ENCODE peak calls at places on chromosomes 5 and 9, in nine cellular contexts. E, V, U, J, M, H, T, G and D are unnamed samples.

GRCh38 chr9:101587644-101588043 is 7.1 kb downstream of the PPP3R2 start:
- DNase-seq in U (no peak), G (no peak), H (no peak), E (no peak), T (peak), V (no peak), J (no peak), M (peak), D (no peak)

GRCh38 chr5:74360535-74361210 is 279.9 kb downstream of the ENC1 start:
- DNase-seq in V (peak), T (no peak), M (peak), H (no peak), E (no peak), J (no peak), U (no peak), G (no peak), D (no peak)

GRCh38 chr5:140011297-140011802 is 31.7 kb downstream of the NRG2 start:
- DNase-seq in J (peak), H (no peak), E (no peak), M (no peak), U (no peak), T (peak), G (no peak), V (no peak), D (peak)

GRCh38 chr5:78768781-78769380 is 120.3 kb upstream of the LHFPL2 start:
- DNase-seq in T (no peak), G (no peak), J (no peak), U (no peak), V (no peak), E (no peak), M (no peak), H (no peak), D (no peak)

GRCh38 chr5:68924490-68925145 is 169.2 kb upstream of the SLC30A5 start:
- DNase-seq in U (no peak), E (no peak), M (peak), H (peak), J (no peak), V (peak), G (no peak), T (peak), D (peak)

GRCh38 chr9:112241491-112241890 is 66.4 kb upstream of the SUSD1 start:
- DNase-seq in T (no peak), U (no peak), G (no peak), H (no peak), M (peak), V (no peak), E (no peak), J (no peak), D (no peak)

GRCh38 chr9:14485366-14485765 is 171.4 kb upstream of the NFIB start:
- DNase-seq in G (no peak), H (no peak), V (no peak), M (no peak), J (no peak), E (no peak), T (peak), U (no peak), D (no peak)

GRCh38 chr5:139272471-139273321 is 20.8 kb upstream of the MATR3 start:
- DNase-seq in G (no peak), U (no peak), M (peak), E (no peak), J (peak), V (no peak), T (peak), H (no peak), D (no peak)

GRCh38 chr9:131094622-131095021 is 1.7 kb upstream of the AIF1L start:
- DNase-seq in U (no peak), T (peak), V (no peak), H (no peak), M (peak), E (no peak), J (no peak), G (no peak), D (no peak)

GRCh38 chr9:99607852-99608448 is 213.7 kb upstream of the NR4A3 start:
- DNase-seq in U (no peak), J (no peak), V (no peak), G (no peak), M (no peak), T (peak), H (no peak), E (no peak), D (peak)

GRCh38 chr5:59021286-59021673 is 438.4 kb downstream of the RAB3C start:
- DNase-seq in G (no peak), H (no peak), M (no peak), V (no peak), U (no peak), T (no peak), E (no peak), J (no peak), D (no peak)

GRCh38 chr5:124902097-124902821 is 155.8 kb upstream of the ZNF608 start:
- DNase-seq in G (peak), E (no peak), U (no peak), J (peak), M (peak), H (peak), T (peak), V (peak), D (peak)

GRCh38 chr5:5418764-5419163 is 3.7 kb upstream of the ICE1 start:
- DNase-seq in M (no peak), V (no peak), H (no peak), U (no peak), G (no peak), E (no peak), T (no peak), J (peak), D (no peak)

GRCh38 chr5:68266457-68266856 is 50.9 kb downstream of the PIK3R1 start:
- DNase-seq in H (no peak), V (no peak), T (no peak), E (no peak), M (no peak), U (no peak), J (no peak), G (no peak), D (peak)

GRCh38 chr9:16207161-16207560 is 654.3 kb downstream of the CCDC171 start:
- DNase-seq in E (peak), G (peak), U (no peak), M (peak), H (no peak), V (no peak), J (peak), T (peak), D (no peak)

GRCh38 chr5:125410501-125411162 is 664.2 kb upstream of the ZNF608 start:
- DNase-seq in J (peak), U (no peak), H (no peak), V (no peak), M (peak), E (no peak), G (no peak), T (peak), D (no peak)

GRCh38 chr9:33049680-33050361 is 24.7 kb downstream of the DNAJA1 start:
- DNase-seq in M (no peak), U (no peak), T (no peak), E (no peak), V (no peak), J (peak), G (no peak), H (no peak), D (no peak)

GRCh38 chr5:140607031-140607430 is 25.9 kb downstream of the CD14 start:
- DNase-seq in M (peak), J (no peak), G (no peak), H (no peak), V (no peak), T (peak), U (no peak), E (no peak), D (no peak)

GRCh38 chr5:1550287-1551076 is 26.7 kb upstream of the LPCAT1 start:
- DNase-seq in T (no peak), G (no peak), E (peak), V (no peak), U (no peak), J (no peak), M (no peak), H (no peak), D (no peak)

GRCh38 chr9:1913931-1914330 is 101.2 kb upstream of the SMARCA2 start:
- DNase-seq in V (no peak), T (no peak), M (no peak), H (no peak), U (no peak), E (no peak), G (no peak), J (no peak), D (no peak)

GRCh38 chr5:119315516-119315949 is 40.3 kb upstream of the TNFAIP8 start:
- DNase-seq in T (peak), G (peak), M (peak), E (no peak), H (no peak), J (peak), V (no peak), U (no peak), D (no peak)

GRCh38 chr5:60522299-60522915 is 177.6 kb downstream of the DEPDC1B start:
- DNase-seq in V (no peak), E (no peak), U (no peak), G (no peak), T (peak), H (no peak), J (peak), M (peak), D (no peak)

GRCh38 chr5:57505640-57506039 is 23.0 kb upstream of the ACTBL2 start:
- DNase-seq in J (no peak), V (no peak), E (no peak), M (no peak), H (no peak), G (no peak), U (no peak), T (no peak), D (no peak)

GRCh38 chr5:38468978-38469706 is 87.3 kb downstream of the LIFR start:
- DNase-seq in M (no peak), E (peak), H (no peak), V (no peak), U (no peak), G (peak), J (no peak), T (peak), D (no peak)

GRCh38 chr9:37292896-37293295 is 129.6 kb upstream of the GRHPR start:
- DNase-seq in E (no peak), V (no peak), U (no peak), H (no peak), G (no peak), T (no peak), M (no peak), J (no peak), D (no peak)

GRCh38 chr9:14180077-14180941 is 133.6 kb downstream of the NFIB start:
- DNase-seq in J (no peak), M (no peak), H (no peak), E (peak), G (peak), T (no peak), V (no peak), U (no peak), D (no peak)

GRCh38 chr5:138999674-139000073 is 124.5 kb upstream of the LRRTM2 start:
- DNase-seq in G (no peak), V (no peak), M (no peak), T (no peak), E (no peak), U (no peak), J (no peak), H (no peak), D (no peak)

GRCh38 chr5:159442210-159442850 is 112.0 kb upstream of the IL12B start:
- DNase-seq in E (peak), U (peak), H (no peak), G (no peak), M (no peak), J (no peak), T (no peak), V (no peak), D (no peak)

GRCh38 chr5:168651654-168652053 is 72.5 kb upstream of the PANK3 start:
- DNase-seq in E (no peak), H (peak), V (peak), G (no peak), J (no peak), T (peak), U (no peak), M (peak), D (no peak)

GRCh38 chr5:127296321-127296720 is 5.7 kb downstream of the MEGF10 start:
- DNase-seq in G (no peak), E (no peak), M (no peak), H (no peak), U (no peak), V (peak), T (peak), J (no peak), D (no peak)

GRCh38 chr5:59745422-59745863 is 148.1 kb downstream of the PDE4D start:
- DNase-seq in J (no peak), V (peak), G (no peak), E (peak), H (no peak), M (peak), T (peak), U (no peak), D (peak)

GRCh38 chr5:117954341-117954740 is 1034.0 kb downstream of the DTWD2 start:
- DNase-seq in J (no peak), G (no peak), M (peak), T (no peak), E (no peak), U (no peak), H (peak), V (no peak), D (peak)

GRCh38 chr9:129624947-129625346 is 1.0 kb upstream of the NTMT1 start:
- DNase-seq in V (no peak), E (no peak), G (no peak), M (no peak), T (peak), H (no peak), U (no peak), J (peak), D (no peak)

GRCh38 chr9:87533291-87533690 is 35.6 kb downstream of the DAPK1 start:
- DNase-seq in J (no peak), E (no peak), H (no peak), T (no peak), M (no peak), U (no peak), V (no peak), G (no peak), D (no peak)
- TF ChIP-seq CTCF in J (no peak), E (no peak), H (no peak), T (no peak), M (no peak), U (no peak), V (no peak), G (no peak), D (no peak)

GRCh38 chr5:137734962-137735530 is 843 bp downstream of the KLHL3 start:
- DNase-seq in M (peak), J (no peak), T (peak), V (no peak), U (peak), H (no peak), G (peak), E (peak), D (no peak)

GRCh38 chr5:137735531-137736284 is at the start of gene KLHL3:
- DNase-seq in T (peak), J (peak), V (no peak), M (peak), G (peak), H (no peak), E (no peak), U (peak), D (no peak)

GRCh38 chr5:137733011-137733410 is 2.9 kb downstream of the KLHL3 start:
- DNase-seq in M (no peak), E (no peak), G (no peak), T (peak), J (no peak), H (no peak), U (no peak), V (no peak), D (no peak)

GRCh38 chr5:137731201-137731600 is 4.7 kb downstream of the KLHL3 start:
- DNase-seq in G (no peak), E (no peak), J (no peak), V (no peak), U (no peak), T (peak), M (peak), H (no peak), D (no peak)

DNA sequence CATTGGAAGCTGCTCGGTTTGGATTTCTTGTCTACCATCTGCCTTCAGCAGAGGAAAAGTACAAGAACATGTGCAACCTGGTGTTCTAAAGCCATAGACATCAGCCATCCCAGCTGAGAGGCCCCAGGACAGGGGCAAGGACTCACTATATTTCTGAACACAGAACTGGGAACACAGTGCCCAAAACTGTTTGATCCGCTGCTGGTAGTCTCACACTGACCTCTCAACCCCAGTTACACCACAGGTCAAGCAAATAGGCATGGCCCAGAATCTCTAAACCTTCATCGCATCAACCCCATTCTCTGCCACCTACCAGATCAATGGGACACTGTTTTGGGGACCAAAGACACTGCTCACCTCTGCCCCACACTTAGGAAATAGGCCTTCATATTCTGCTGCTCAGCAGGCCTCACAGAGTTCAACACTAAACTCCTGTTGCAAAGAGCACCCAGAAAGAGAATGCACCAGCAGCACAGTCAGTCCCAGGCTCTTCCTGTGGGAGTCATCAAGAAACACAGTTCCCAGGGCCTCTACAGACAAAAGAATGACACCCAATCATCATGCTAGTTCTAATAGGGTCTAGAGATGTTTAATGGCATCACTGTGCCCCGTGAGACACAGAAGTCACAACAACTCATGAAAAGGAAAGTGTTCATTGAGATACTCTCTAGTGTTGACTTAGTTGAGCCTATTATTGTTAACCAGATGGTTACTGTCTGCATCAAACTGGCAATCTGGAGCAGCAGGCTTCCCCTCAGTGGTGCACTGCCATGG is 1.8 kb downstream of the KLHL3 start:
- DNase-seq in E (no peak), G (no peak), T (peak), V (no peak), M (peak), H (no peak), J (no peak), U (no peak), D (no peak)
- H3K4me3 ChIP-seq in E (no peak), G (no peak), T (no peak), V (no peak), M (no peak), H (peak), J (no peak), U (peak), D (peak)

GRCh38 chr9:93198839-93199625 is 15.1 kb downstream of the WNK2 start:
- DNase-seq in V (no peak), J (no peak), E (no peak), H (no peak), T (no peak), U (peak), G (no peak), M (no peak), D (no peak)
- TF ChIP-seq CTCF in V (no peak), J (no peak), E (no peak), H (no peak), T (no peak), U (no peak), G (no peak), M (no peak), D (no peak)

DNA sequence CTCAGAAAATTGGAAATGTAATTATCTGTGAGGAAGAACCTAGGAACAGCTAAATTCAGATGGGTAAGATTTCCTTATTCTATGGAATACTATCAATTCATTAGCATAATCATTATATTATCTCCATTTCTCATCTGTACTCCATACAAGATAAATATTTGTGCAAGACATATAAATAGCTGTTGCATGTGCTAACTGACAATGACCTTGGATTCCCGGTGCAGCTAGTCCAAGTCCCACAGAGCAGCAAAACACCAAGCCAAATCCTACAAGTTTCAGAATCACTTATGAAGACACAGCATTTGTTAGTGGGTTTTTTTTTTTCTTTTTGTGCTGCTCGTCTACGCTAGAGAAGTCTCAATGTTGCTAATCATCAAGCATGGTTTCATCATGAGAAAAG is 64.8 kb downstream of the NUDT12 start:
- DNase-seq in U (no peak), T (no peak), J (no peak), M (no peak), V (no peak), G (no peak), H (no peak), E (no peak), D (no peak)
- H3K4me3 ChIP-seq in U (no peak), T (no peak), J (no peak), M (no peak), V (no peak), G (no peak), H (no peak), E (no peak), D (no peak)

GRCh38 chr9:91275641-91276040 is 86.1 kb downstream of the AUH start:
- DNase-seq in H (no peak), E (no peak), G (no peak), M (no peak), V (no peak), T (no peak), U (no peak), J (no peak), D (no peak)

GRCh38 chr9:91279296-91280204 is 82.2 kb downstream of the AUH start:
- DNase-seq in J (no peak), V (no peak), E (no peak), H (no peak), T (no peak), M (no peak), U (no peak), G (no peak), D (no peak)

GRCh38 chr9:91274950-91275349 is 86.8 kb downstream of the AUH start:
- DNase-seq in J (no peak), U (no peak), M (no peak), T (no peak), E (no peak), V (no peak), H (no peak), G (no peak), D (no peak)

GRCh38 chr9:91276513-91276912 is 85.2 kb downstream of the AUH start:
- DNase-seq in U (no peak), E (no peak), T (no peak), J (no peak), G (no peak), H (no peak), V (no peak), M (no peak), D (no peak)

DNA sequence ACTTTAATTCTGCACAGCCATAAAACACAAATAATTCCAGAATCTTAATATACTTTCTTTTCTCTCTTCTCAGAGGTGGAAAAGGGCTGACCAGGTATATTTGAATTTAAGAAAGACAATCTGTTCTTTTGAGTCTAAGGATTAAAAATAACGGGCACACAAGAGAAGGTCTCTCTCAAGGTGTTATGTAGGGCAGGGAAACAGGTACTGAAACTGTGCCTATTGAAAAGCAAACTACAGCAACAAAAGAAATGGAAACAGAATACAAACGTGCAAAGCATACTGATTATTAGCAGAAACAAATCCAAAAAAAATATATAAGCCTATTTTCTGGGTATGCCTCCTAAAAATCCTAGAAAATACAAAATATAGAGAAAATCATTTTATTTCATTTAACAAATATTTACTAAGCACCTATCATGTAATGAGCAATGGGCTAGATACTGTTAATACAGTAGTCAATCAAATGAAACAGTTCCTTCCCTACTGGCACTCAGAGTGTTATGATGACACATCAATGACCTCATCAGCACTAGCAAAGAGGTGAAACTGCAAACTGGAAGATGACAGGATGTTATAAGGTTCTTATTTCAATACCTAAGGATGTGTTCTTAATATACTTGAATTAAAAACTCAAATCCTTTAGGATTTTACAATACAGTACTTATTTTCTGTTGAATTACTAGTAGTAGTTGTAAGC is 87.7 kb downstream of the AUH start:
- DNase-seq in J (peak), H (no peak), T (peak), M (peak), U (no peak), G (no peak), V (peak), E (no peak), D (no peak)
- TF ChIP-seq CTCF in J (no peak), H (no peak), T (no peak), M (no peak), U (no peak), G (no peak), V (no peak), E (no peak), D (no peak)

DNA sequence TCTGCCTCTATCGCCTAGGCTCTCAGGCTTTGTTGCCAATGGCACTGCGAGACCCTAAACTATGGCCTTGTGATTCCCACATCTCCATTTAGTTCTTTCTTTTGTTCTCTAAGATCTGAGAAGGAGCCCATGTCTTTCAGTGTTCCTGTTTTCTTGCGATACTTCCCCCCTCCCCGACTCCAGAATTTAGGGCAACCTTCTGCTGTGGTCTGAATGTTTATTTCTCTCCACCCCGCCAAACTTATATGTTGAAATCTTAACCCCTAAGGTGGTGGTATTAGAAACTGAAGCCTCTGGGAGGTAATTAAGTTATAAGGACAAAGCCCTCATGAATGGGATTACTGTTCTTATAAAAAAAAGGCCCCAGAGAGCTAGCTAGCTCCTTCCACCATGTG is 6.4 kb downstream of the TMC1 start:
- DNase-seq in J (no peak), H (no peak), G (no peak), M (no peak), V (no peak), T (no peak), E (no peak), U (no peak), D (no peak)
- H3K4me3 ChIP-seq in J (peak), H (peak), G (no peak), M (peak), V (peak), T (peak), E (peak), U (peak), D (peak)